ENCODE peak calls at places on chromosome 3, in five cellular contexts. P, T, J, Z and G are unnamed samples.

GRCh38 chr3:125236331-125236903 is 23.9 kb upstream of the SLC12A8 start:
- DNase-seq in P (no peak), T (no peak), J (no peak), Z (peak), G (no peak)

GRCh38 chr3:170522171-170522570 is 63.7 kb downstream of the SLC7A14 start:
- DNase-seq in P (no peak), T (no peak), J (no peak), Z (no peak), G (no peak)

GRCh38 chr3:68876112-68876713 is 56.1 kb downstream of the TAFA4 start:
- DNase-seq in P (no peak), T (no peak), J (peak), Z (peak), G (no peak)

GRCh38 chr3:187193181-187193580 is 4.1 kb upstream of the RTP1 start:
- DNase-seq in P (no peak), T (no peak), J (no peak), Z (no peak), G (no peak)

GRCh38 chr3:118180853-118181252 is 853.8 kb downstream of the IGSF11 start:
- DNase-seq in P (no peak), T (no peak), J (no peak), Z (no peak), G (no peak)

GRCh38 chr3:179279294-179279693 is 28.4 kb upstream of the KCNMB3 start:
- DNase-seq in P (no peak), T (no peak), J (no peak), Z (no peak), G (no peak)

GRCh38 chr3:111473550-111473949 is 68.4 kb upstream of the CD96 start:
- DNase-seq in P (no peak), T (no peak), J (no peak), Z (no peak), G (no peak)

GRCh38 chr3:59774613-59775012 is 724.8 kb upstream of the CFAP20DC start:
- DNase-seq in P (no peak), T (no peak), J (peak), Z (peak), G (no peak)

GRCh38 chr3:179321585-179322322 is 1.1 kb upstream of the ZNF639 start:
- DNase-seq in P (peak), T (no peak), J (no peak), Z (peak), G (no peak)

GRCh38 chr3:64639022-64639421 is 48.8 kb downstream of the ADAMTS9 start:
- DNase-seq in P (no peak), T (no peak), J (no peak), Z (no peak), G (no peak)

GRCh38 chr3:47266709-47267489 is 15.7 kb downstream of the KIF9 start:
- DNase-seq in P (peak), T (peak), J (peak), Z (peak), G (peak)

GRCh38 chr3:169430687-169431404 is 232.7 kb downstream of the MECOM start:
- DNase-seq in P (no peak), T (no peak), J (peak), Z (peak), G (no peak)

GRCh38 chr3:66609660-66610547 is 109.1 kb upstream of the LRIG1 start:
- DNase-seq in P (no peak), T (no peak), J (peak), Z (peak), G (no peak)

GRCh38 chr3:27666708-27667107 is 55.4 kb downstream of the EOMES start:
- DNase-seq in P (peak), T (peak), J (peak), Z (peak), G (no peak)

GRCh38 chr3:167350245-167350862 is 29.7 kb downstream of the ZBBX start:
- DNase-seq in P (no peak), T (no peak), J (no peak), Z (peak), G (no peak)

GRCh38 chr3:13623101-13623654 is 74.3 kb downstream of the FBLN2 start:
- DNase-seq in P (no peak), T (no peak), J (no peak), Z (peak), G (no peak)

GRCh38 chr3:108297636-108298035 is 1.3 kb downstream of the HHLA2 start:
- DNase-seq in P (no peak), T (no peak), J (no peak), Z (no peak), G (no peak)

GRCh38 chr3:134211797-134212196 is 38.9 kb downstream of the RYK start:
- DNase-seq in P (no peak), T (no peak), J (no peak), Z (peak), G (no peak)

GRCh38 chr3:53711387-53711786 is 134.8 kb downstream of the CHDH start:
- DNase-seq in P (no peak), T (no peak), J (no peak), Z (no peak), G (no peak)

DNA sequence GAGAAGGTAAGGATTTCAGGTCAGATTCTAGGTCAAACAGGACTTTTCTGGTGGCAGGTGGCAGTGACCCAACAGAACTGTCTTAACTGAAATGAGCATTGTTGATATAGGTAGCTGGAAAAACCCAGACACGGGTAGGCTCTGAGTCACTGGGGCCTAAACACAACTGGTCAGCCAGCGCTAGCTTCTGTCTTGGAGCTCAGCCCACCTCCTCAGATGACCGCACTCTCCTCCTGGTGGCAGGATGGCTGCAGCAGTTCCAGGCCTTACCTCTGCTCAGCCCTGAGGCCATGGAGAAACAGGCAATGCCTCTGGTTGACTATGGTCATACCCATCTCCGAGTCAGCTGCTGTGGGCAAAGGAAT is 61.1 kb upstream of the GATA2 start:
- DNase-seq in P (no peak), T (no peak), J (no peak), Z (peak), G (no peak)
- TF ChIP-seq CTCF in P (no peak), T (no peak), J (no peak), Z (peak), G (no peak)

GRCh38 chr3:161101609-161102008 is 3.5 kb downstream of the B3GALNT1 start:
- DNase-seq in P (no peak), T (no peak), J (no peak), Z (no peak), G (no peak)

GRCh38 chr3:161108840-161109239 is 3.7 kb upstream of the B3GALNT1 start:
- DNase-seq in P (no peak), T (no peak), J (no peak), Z (no peak), G (no peak)

GRCh38 chr3:161107311-161107710 is 2.2 kb upstream of the B3GALNT1 start:
- DNase-seq in P (no peak), T (no peak), J (no peak), Z (no peak), G (no peak)

GRCh38 chr3:161100994-161101393 is 4.2 kb downstream of the B3GALNT1 start:
- DNase-seq in P (no peak), T (no peak), J (no peak), Z (no peak), G (no peak)

GRCh38 chr3:161104561-161105551 is at the start of gene B3GALNT1:
- DNase-seq in P (peak), T (no peak), J (peak), Z (peak), G (peak)
- TF ChIP-seq CTCF in P (no peak), T (no peak), J (no peak), Z (no peak), G (no peak)

DNA sequence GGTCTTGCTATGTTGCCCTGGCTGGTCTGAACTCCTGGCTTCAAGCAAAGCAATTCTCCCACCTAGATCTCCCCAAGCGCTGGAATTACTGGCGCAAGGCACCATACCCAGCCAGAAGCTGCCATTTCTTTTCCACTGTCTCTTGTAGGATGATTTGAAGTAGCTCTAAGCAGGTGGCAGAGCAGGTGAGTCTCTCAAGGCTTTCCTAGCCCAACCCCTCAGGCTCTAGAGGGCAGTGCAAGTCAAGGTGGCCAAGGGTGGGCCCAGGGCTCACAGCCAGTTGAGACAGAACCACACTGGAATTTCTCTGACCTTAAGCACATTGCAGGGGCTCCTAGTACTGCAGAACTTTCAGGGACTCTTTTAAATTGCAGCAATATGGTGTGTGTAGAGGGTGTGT is 15.6 kb upstream of the DAG1 start:
- DNase-seq in P (no peak), T (no peak), J (no peak), Z (peak), G (no peak)
- TF ChIP-seq CTCF in P (no peak), T (no peak), J (no peak), Z (no peak), G (no peak)

GRCh38 chr3:197463279-197463678 is 92.5 kb downstream of the BDH1 start:
- DNase-seq in P (no peak), T (no peak), J (no peak), Z (no peak), G (no peak)
- TF ChIP-seq CTCF in P (no peak), T (no peak), J (no peak), Z (no peak), G (no peak)

DNA sequence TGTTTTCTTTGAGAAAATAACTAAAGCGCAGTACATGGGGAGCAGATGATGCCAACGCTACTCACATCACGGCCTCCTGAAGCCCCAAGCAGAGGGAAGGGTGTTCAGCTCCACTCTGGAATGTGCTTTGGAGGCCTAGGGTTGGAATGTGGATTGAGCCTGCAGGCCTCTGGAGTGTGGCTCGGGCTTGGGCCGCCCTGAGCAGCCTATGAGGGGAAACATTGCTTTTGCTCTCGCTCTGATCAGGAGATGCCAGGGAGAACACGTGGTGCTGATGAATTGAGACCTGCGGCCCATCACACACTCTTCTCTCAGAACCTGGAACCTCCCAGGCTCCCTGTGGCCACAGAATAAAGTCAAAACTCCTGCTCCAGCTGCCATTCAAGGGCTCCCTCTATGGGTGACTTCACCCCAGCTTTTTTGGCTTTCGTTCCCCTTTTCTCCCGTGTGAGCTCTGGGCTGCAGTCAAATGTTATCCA is 23.3 kb downstream of the CCDC13 start:
- DNase-seq in P (no peak), T (no peak), J (no peak), Z (peak), G (peak)
- TF ChIP-seq CTCF in P (peak), T (no peak), J (peak), Z (peak), G (no peak)

GRCh38 chr3:79521221-79521848 is 246.5 kb downstream of the ROBO1 start:
- DNase-seq in P (no peak), T (no peak), J (no peak), Z (peak), G (no peak)
- TF ChIP-seq CTCF in P (peak), T (no peak), J (peak), Z (peak), G (peak)